ENCODE peak calls at places on chromosomes 3 and 15, in six cellular contexts. A is NCI-H345; F is stimulated activated CD4-positive, alpha-beta T cell treated with anti-CD3 and anti-CD28 coated beads, TNF-alpha, amount 100 ng/mL, for 4 hours; C is substantia nigra; G is activated T-helper 1 cell treated with anti-CD3 and anti-CD28 coated beads, Interleukin-2, amount 50 U/mL, for 16 hours; H is T follicular helper cell. V is an unnamed sample.

GRCh38 chr3:8152826-8153418 is 348.7 kb upstream of the LMCD1 start:
- DNase-seq in A (no peak), F (no peak), C (no peak), G (no peak), H (no peak), V (no peak)

GRCh38 chr15:94494732-94495131 is 263.4 kb downstream of the MCTP2 start:
- DNase-seq in A (no peak), F (no peak), C (no peak), G (no peak), H (no peak), V (no peak)

GRCh38 chr3:19364150-19364549 is 215.8 kb downstream of the KCNH8 start:
- DNase-seq in A (no peak), F (no peak), C (no peak), G (no peak), H (no peak), V (no peak)

GRCh38 chr15:101188517-101189340 is 63.1 kb downstream of the CHSY1 start:
- DNase-seq in A (no peak), F (no peak), C (no peak), G (no peak), H (no peak), V (no peak)

GRCh38 chr3:120113128-120114116 is 19.2 kb upstream of the GSK3B start:
- DNase-seq in A (no peak), F (no peak), C (no peak), G (no peak), H (no peak), V (no peak)

GRCh38 chr15:88810449-88810848 is 7.2 kb downstream of the ACAN start:
- DNase-seq in A (no peak), F (no peak), C (no peak), G (no peak), H (no peak), V (no peak)

GRCh38 chr3:116897382-116897781 is 187.8 kb downstream of the TUSC7 start:
- DNase-seq in A (no peak), F (no peak), C (no peak), G (no peak), H (no peak), V (no peak)

GRCh38 chr3:111801697-111802655 is 57.1 kb upstream of the PHLDB2 start:
- DNase-seq in A (no peak), F (no peak), C (no peak), G (no peak), H (no peak), V (no peak)

GRCh38 chr3:19911452-19911851 is 22.6 kb downstream of the EFHB start:
- DNase-seq in A (no peak), F (no peak), C (no peak), G (no peak), H (no peak), V (no peak)

GRCh38 chr3:143443851-143444331 is 324.3 kb downstream of the CHST2 start:
- DNase-seq in A (no peak), F (no peak), C (no peak), G (no peak), H (no peak), V (peak)

GRCh38 chr3:159189994-159190669 is 388.3 kb downstream of the MFSD1 start:
- DNase-seq in A (no peak), F (no peak), C (no peak), G (no peak), H (no peak), V (no peak)

GRCh38 chr3:95434436-95434835 is 1371.6 kb downstream of the NSUN3 start:
- DNase-seq in A (no peak), F (no peak), C (no peak), G (no peak), H (no peak), V (no peak)

GRCh38 chr15:64351265-64351664 is 4.7 kb downstream of the CSNK1G1 start:
- DNase-seq in A (no peak), F (no peak), C (no peak), G (no peak), H (no peak), V (no peak)

GRCh38 chr15:38994310-38994709 is 429.7 kb upstream of the RASGRP1 start:
- DNase-seq in A (no peak), F (no peak), C (no peak), G (no peak), H (no peak), V (no peak)

GRCh38 chr15:76566276-76566675 is 229.7 kb downstream of the ISL2 start:
- DNase-seq in A (peak), F (no peak), C (no peak), G (no peak), H (no peak), V (no peak)

GRCh38 chr3:39150170-39150802 is 3.1 kb downstream of the CSRNP1 start:
- DNase-seq in A (no peak), F (no peak), C (no peak), G (no peak), H (no peak), V (no peak)